ENCODE peak calls at places on chromosome 10, in four cellular contexts. V, R, O and C are unnamed samples.

GRCh38 chr10:92562424-92562823 is 11.5 kb downstream of the IDE start:
- DNase-seq in V (no peak), R (no peak), O (no peak), C (no peak)

GRCh38 chr10:22473044-22473443 is 127.7 kb downstream of the SPAG6 start:
- DNase-seq in V (no peak), R (no peak), O (no peak), C (no peak)

GRCh38 chr10:2886662-2887061 is 180.7 kb upstream of the PFKP start:
- DNase-seq in V (no peak), R (no peak), O (no peak), C (no peak)

GRCh38 chr10:70982443-70982842 is 94.1 kb upstream of the PCBD1 start:
- DNase-seq in V (no peak), R (no peak), O (no peak), C (peak)

GRCh38 chr10:116637830-116638229 is 17.1 kb downstream of the PNLIPRP2 start:
- DNase-seq in V (no peak), R (no peak), O (no peak), C (no peak)

GRCh38 chr10:101292194-101293006 is 61.6 kb upstream of the BTRC start:
- DNase-seq in V (no peak), R (no peak), O (no peak), C (no peak)

GRCh38 chr10:72567884-72568283 is 58.0 kb downstream of the MICU1 start:
- DNase-seq in V (no peak), R (no peak), O (peak), C (no peak)

GRCh38 chr10:101561068-101561915 is 26.8 kb downstream of the POLL start:
- DNase-seq in V (no peak), R (no peak), O (no peak), C (no peak)

GRCh38 chr10:87867453-87867852 is 4.0 kb downstream of the PTEN start:
- DNase-seq in V (no peak), R (no peak), O (no peak), C (no peak)

GRCh38 chr10:22550732-22551131 is 163.6 kb downstream of the PIP4K2A start:
- DNase-seq in V (peak), R (no peak), O (peak), C (no peak)

GRCh38 chr10:119783665-119784027 is 57.8 kb downstream of the INPP5F start:
- DNase-seq in V (no peak), R (no peak), O (no peak), C (no peak)

GRCh38 chr10:86049442-86049841 is 317.2 kb downstream of the GRID1 start:
- DNase-seq in V (no peak), R (no peak), O (no peak), C (no peak)

GRCh38 chr10:31090894-31091607 is 59.4 kb upstream of the ZNF438 start:
- DNase-seq in V (no peak), R (no peak), O (no peak), C (peak)

GRCh38 chr10:102133373-102134195 is 744 bp downstream of the PPRC1 start:
- DNase-seq in V (peak), R (peak), O (no peak), C (peak)

GRCh38 chr10:46236941-46237681 is 49.7 kb upstream of the ANTXRL start:
- DNase-seq in V (peak), R (peak), O (no peak), C (no peak)

GRCh38 chr10:62635127-62635526 is 169.4 kb upstream of the ADO start:
- DNase-seq in V (no peak), R (no peak), O (no peak), C (no peak)

GRCh38 chr10:62639139-62639538 is 165.4 kb upstream of the ADO start:
- DNase-seq in V (no peak), R (no peak), O (no peak), C (no peak)

GRCh38 chr10:62636825-62637248 is 167.7 kb upstream of the ADO start:
- DNase-seq in V (no peak), R (no peak), O (no peak), C (no peak)

GRCh38 chr10:62638062-62638477 is 166.4 kb upstream of the ADO start:
- DNase-seq in V (no peak), R (no peak), O (no peak), C (no peak)

DNA sequence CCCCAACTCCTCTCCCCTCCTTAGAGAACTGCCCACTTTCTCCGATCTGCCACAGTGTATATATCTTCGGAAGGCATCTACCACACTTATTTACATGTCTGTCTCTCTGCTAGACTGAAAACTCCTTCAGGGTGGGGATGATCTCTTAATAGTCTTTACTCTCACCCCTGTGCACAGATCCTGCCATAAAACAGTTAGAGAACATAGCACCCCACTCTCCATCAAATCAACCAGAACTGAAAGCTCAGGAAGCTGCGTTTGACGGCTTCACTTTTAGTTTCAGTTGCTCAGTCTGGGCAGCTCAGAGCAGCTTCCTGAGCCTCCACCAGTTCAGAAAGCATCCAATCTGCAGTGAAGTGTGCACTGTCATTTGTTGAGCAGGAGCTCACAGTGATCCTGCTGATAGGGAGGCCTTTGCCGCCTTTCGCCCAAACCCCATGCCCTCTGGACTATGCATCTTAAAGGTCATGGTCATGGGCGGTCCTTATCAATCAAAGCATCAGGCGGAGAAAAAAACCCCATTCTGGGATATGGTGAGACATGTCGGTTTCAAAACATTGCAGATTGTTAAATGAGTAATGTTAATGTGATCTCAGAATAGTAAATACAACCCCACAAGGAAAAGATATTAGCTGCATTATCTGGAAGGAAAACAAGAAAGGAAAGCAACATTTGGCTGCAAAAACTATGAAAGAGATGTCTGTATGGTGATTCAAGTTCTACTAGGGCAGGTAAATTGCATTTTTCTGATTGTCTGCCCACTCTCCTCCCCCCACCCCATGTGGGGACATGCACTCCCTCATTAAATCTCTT is 167.1 kb upstream of the ADO start:
- DNase-seq in V (peak), R (no peak), O (no peak), C (no peak)
- TF ChIP-seq POLR2AphosphoS5 in V (peak), R (no peak), O (no peak), C (peak)

GRCh38 chr10:84155521-84155920 is 16.2 kb downstream of the GHITM start:
- DNase-seq in V (no peak), R (no peak), O (no peak), C (no peak)
- TF ChIP-seq POLR2A in V (no peak), R (no peak), O (no peak), C (no peak)

GRCh38 chr10:43599333-43599732 is 6.9 kb upstream of the ZNF485 start:
- DNase-seq in V (no peak), R (no peak), O (no peak), C (no peak)

GRCh38 chr10:43594944-43595589 is 11.2 kb upstream of the ZNF485 start:
- DNase-seq in V (peak), R (no peak), O (no peak), C (no peak)

GRCh38 chr10:43596546-43596945 is 9.7 kb upstream of the ZNF485 start:
- DNase-seq in V (no peak), R (no peak), O (no peak), C (no peak)

GRCh38 chr10:43598447-43598846 is 7.8 kb upstream of the ZNF485 start:
- DNase-seq in V (no peak), R (no peak), O (no peak), C (no peak)

DNA sequence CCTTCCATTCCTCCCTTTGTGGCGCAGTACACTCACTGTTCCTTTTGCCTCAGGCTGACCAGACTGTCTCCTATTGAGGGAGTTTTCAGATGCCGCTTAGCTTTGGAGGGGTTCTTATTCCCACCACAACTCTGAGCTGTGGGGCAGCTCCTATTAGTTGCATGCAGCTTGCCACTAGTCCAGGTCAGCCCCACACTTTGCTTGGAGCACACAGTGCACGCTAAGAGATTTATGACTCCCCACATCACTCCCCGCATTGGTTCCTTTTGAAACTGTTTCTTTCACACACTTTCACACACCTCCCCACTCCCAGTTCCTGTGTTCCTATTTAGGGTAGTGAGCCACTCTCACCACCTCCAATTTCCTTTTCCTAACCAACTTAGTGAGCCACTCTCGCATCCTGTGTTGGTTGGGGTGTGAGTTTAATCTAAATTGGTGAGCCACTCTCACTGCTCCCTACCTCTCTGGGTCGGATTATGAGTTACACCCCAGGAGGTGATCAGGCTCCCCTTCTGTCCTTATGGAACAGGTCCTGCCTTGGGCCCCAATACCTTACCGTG is 10.4 kb upstream of the ZNF485 start:
- DNase-seq in V (no peak), R (no peak), O (no peak), C (no peak)
- TF ChIP-seq POLR2AphosphoS5 in V (no peak), R (no peak), O (no peak), C (no peak)

GRCh38 chr10:128047991-128048826 is 78.0 kb downstream of the MKI67 start:
- DNase-seq in V (no peak), R (peak), O (no peak), C (no peak)
- TF ChIP-seq POLR2A in V (no peak), R (no peak), O (no peak), C (no peak)

GRCh38 chr10:96266118-96266770 is 5.1 kb downstream of the BLNK start:
- DNase-seq in V (no peak), R (no peak), O (no peak), C (no peak)

GRCh38 chr10:96264938-96265337 is 6.4 kb downstream of the BLNK start:
- DNase-seq in V (no peak), R (no peak), O (no peak), C (no peak)

GRCh38 chr10:96269438-96270300 is 1.7 kb downstream of the BLNK start:
- DNase-seq in V (no peak), R (no peak), O (no peak), C (no peak)

GRCh38 chr10:96268341-96268909 is 2.9 kb downstream of the BLNK start:
- DNase-seq in V (no peak), R (no peak), O (no peak), C (no peak)

DNA sequence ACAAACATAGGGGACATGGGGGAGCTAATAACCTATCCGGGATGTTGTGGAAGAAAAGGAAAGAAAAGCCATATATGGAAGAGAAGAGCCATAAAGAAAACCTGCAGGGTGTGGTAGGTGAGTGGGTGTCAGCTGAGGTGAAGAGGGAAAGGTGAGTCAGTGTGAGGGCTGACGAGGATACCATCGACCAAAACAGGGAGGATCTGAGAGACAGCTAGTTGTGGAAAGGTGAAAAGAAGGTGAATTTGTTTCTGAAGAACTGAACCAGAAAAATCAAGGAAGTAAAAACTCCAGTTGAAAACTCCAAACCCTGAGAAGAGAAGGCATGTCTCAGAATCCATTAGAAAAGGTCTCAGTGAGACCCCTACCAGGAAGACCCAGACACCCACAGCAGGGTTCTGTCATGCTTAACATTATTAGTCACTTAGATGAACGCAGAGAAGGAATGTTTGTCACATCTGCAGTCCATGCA is 4.1 kb downstream of the BLNK start:
- DNase-seq in V (no peak), R (no peak), O (peak), C (no peak)
- TF ChIP-seq POLR2AphosphoS5 in V (no peak), R (no peak), O (no peak), C (no peak)

GRCh38 chr10:112735041-112735690 is 214.9 kb upstream of the TCF7L2 start:
- DNase-seq in V (no peak), R (no peak), O (no peak), C (no peak)
- TF ChIP-seq POLR2A in V (no peak), R (no peak), O (no peak), C (no peak)

DNA sequence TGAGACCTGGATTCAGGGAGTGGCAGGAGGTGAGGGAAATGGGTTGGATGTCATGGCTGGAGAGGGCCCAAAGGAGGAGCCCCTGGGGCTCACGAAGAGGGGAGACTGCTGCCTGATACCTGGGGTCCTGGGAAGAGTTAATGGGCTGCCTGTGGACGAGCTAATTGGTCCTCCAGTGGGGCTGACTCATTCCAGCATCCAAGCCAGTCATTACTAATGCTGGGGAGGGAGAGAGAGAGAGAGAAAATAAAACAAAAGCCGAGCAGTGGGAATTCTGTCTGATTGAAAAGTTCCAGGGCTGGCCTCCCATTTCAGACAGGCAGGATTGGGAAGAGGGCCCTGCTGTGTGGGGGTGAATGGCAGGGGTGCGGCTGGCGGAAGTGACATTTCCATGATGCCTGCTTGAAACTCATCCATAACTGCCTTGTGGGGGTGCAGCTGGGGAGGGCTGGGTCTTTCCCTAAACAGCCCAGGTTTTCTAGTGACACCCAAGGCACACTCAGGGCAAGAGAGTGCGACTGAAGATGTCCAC is 297.8 kb downstream of the RPS24 start:
- DNase-seq in V (no peak), R (no peak), O (no peak), C (no peak)
- TF ChIP-seq POLR2AphosphoS5 in V (no peak), R (no peak), O (no peak), C (no peak)

GRCh38 chr10:69124558-69125121 is 662 bp downstream of the VPS26A start:
- DNase-seq in V (peak), R (no peak), O (peak), C (peak)
- TF ChIP-seq POLR2A in V (no peak), R (no peak), O (no peak), C (no peak)